ENCODE peak calls at places on chromosome 19, in six cellular contexts. S is neural crest cell; V is GM20000; Y is stimulated activated CD4-positive, alpha-beta T cell treated with anti-CD3 and anti-CD28 coated beads, TNF-alpha, amount 100 ng/mL, for 1 hour; C is neural progenitor cell; J is H54. A is an unnamed sample.

GRCh38 chr19:12778020-12778904 is 2.9 kb upstream of the HOOK2 start:
- DNase-seq in V (peak), Y (peak), J (no peak), S (peak), C (peak), A (peak)

GRCh38 chr19:1006711-1007398 is 6.6 kb downstream of the GRIN3B start:
- DNase-seq in S (no peak), C (no peak), Y (no peak), J (no peak), V (no peak), A (peak)

GRCh38 chr19:51012661-51013190 is 6.8 kb downstream of the KLK10 start:
- DNase-seq in C (no peak), J (no peak), Y (no peak), V (no peak), S (no peak), A (no peak)

GRCh38 chr19:41408256-41408655 is 10.6 kb downstream of the BCKDHA start:
- DNase-seq in V (no peak), Y (no peak), J (no peak), S (no peak), C (no peak), A (no peak)

GRCh38 chr19:2046046-2046907 is 4.8 kb downstream of the MKNK2 start:
- DNase-seq in S (no peak), Y (no peak), J (no peak), V (no peak), C (peak), A (no peak)

GRCh38 chr19:12881172-12881808 is at the start of gene DNASE2:
- DNase-seq in J (peak), S (peak), Y (peak), C (peak), V (peak), A (peak)

GRCh38 chr19:13983213-13983889 is 22.8 kb downstream of the RFX1 start:
- DNase-seq in Y (no peak), V (no peak), C (no peak), S (no peak), J (no peak), A (no peak)

GRCh38 chr19:50925734-50926133 is 14.5 kb upstream of the KLK4 start:
- DNase-seq in V (no peak), J (no peak), Y (no peak), C (no peak), S (no peak), A (no peak)

GRCh38 chr19:44212865-44213346 is 574 bp downstream of the ZNF227 start:
- DNase-seq in V (no peak), C (peak), S (no peak), J (peak), Y (no peak), A (no peak)

GRCh38 chr19:45467115-45467455 is 711 bp upstream of the FOSB start:
- DNase-seq in C (peak), Y (no peak), J (no peak), S (no peak), V (no peak), A (no peak)

GRCh38 chr19:18251587-18252369 is 22.5 kb downstream of the IQCN start:
- DNase-seq in J (peak), S (peak), Y (peak), C (peak), V (peak), A (peak)

GRCh38 chr19:4371209-4371897 is 28.0 kb downstream of the MPND start:
- DNase-seq in S (no peak), J (no peak), C (no peak), V (no peak), Y (no peak), A (no peak)

GRCh38 chr19:2338751-2339643 is 10.5 kb downstream of the SPPL2B start:
- DNase-seq in S (no peak), V (no peak), C (no peak), Y (no peak), J (no peak), A (peak)

GRCh38 chr19:5313307-5313706 is 27.3 kb downstream of the PTPRS start:
- DNase-seq in V (no peak), Y (no peak), C (no peak), S (no peak), J (no peak), A (no peak)

GRCh38 chr19:15241259-15241658 is 9.0 kb upstream of the EPHX3 start:
- DNase-seq in J (no peak), S (no peak), V (no peak), C (no peak), Y (no peak), A (no peak)

GRCh38 chr19:46492841-46493235 is 2.8 kb downstream of the PNMA8B start:
- DNase-seq in J (no peak), Y (no peak), S (no peak), V (no peak), C (peak), A (no peak)

GRCh38 chr19:39212377-39212742 is 8.3 kb upstream of the SYCN start:
- DNase-seq in Y (peak), V (no peak), S (peak), J (no peak), C (peak), A (peak)

GRCh38 chr19:56076413-56076998 is 44.6 kb downstream of the ZNF787 start:
- DNase-seq in S (peak), Y (no peak), C (peak), V (no peak), J (peak), A (peak)

A was measured in glutamatergic neuron.